ENCODE peak calls at places on chromosomes 3 and 15, in eight cellular contexts. R is psoas muscle; A is esophagus squamous epithelium; Z is adrenal gland; T is CD4-positive, CD25-positive, alpha-beta regulatory T cell; V is PC-9; F is GM23248; L is CD8-positive, alpha-beta memory T cell. U is an unnamed sample.
A peak's percentile ranks its signal among the peaks of the same experiment; 100 is the strongest.

GRCh38 chr3:127065561-127066270 is 82.8 kb downstream of the PLXNA1 start:
- DNase-seq in A (no peak), F (peak; percentile 36), Z (no peak), V (no peak), T (no peak), R (peak; percentile 24), L (peak; percentile 18), U (no peak)

GRCh38 chr15:69315402-69316110 is 16.8 kb downstream of the PAQR5 start:
- DNase-seq in A (no peak), R (no peak), L (no peak), F (no peak), T (no peak), Z (no peak), V (no peak), U (no peak)

GRCh38 chr3:14725015-14725431 is 50.1 kb downstream of the C3orf20 start:
- DNase-seq in T (no peak), A (no peak), V (no peak), R (peak; percentile 42), Z (peak; percentile 12), L (no peak), F (peak; percentile 90), U (no peak)

GRCh38 chr15:69414702-69415161 is 583 bp downstream of the KIF23 start:
- DNase-seq in L (no peak), V (peak; percentile 72), A (no peak), T (peak; percentile 3), R (no peak), F (peak; percentile 95), Z (peak; percentile 43), U (no peak)

GRCh38 chr15:76058714-76059319 is 968 bp upstream of the TMEM266 start:
- DNase-seq in T (no peak), L (no peak), A (no peak), R (no peak), Z (peak; percentile 28), V (no peak), F (peak; percentile 20), U (no peak)

GRCh38 chr15:35545316-35545824 is 595 bp downstream of the DPH6 start:
- DNase-seq in L (no peak), V (peak; percentile 35), T (no peak), Z (peak; percentile 52), R (peak; percentile 25), F (peak; percentile 67), A (no peak), U (peak; percentile 5)

GRCh38 chr15:59284768-59285368 is 78.2 kb downstream of the LDHAL6B start:
- DNase-seq in Z (no peak), V (peak; percentile 75), T (no peak), F (no peak), L (no peak), R (no peak), A (no peak), U (no peak)

GRCh38 chr3:64686446-64686908 is 1.3 kb downstream of the ADAMTS9 start:
- DNase-seq in V (peak; percentile 70), F (peak; percentile 88), Z (peak; percentile 67), L (no peak), T (no peak), R (peak; percentile 40), A (no peak), U (no peak)

GRCh38 chr15:101804941-101805340 is 1.6 kb downstream of the OR4F6 start:
- DNase-seq in A (no peak), F (no peak), R (no peak), V (no peak), L (no peak), Z (no peak), T (no peak), U (no peak)

GRCh38 chr3:189325454-189325853 is 153.7 kb downstream of the TPRG1 start:
- DNase-seq in Z (no peak), T (no peak), F (no peak), A (no peak), V (no peak), R (no peak), L (no peak), U (no peak)

DNA sequence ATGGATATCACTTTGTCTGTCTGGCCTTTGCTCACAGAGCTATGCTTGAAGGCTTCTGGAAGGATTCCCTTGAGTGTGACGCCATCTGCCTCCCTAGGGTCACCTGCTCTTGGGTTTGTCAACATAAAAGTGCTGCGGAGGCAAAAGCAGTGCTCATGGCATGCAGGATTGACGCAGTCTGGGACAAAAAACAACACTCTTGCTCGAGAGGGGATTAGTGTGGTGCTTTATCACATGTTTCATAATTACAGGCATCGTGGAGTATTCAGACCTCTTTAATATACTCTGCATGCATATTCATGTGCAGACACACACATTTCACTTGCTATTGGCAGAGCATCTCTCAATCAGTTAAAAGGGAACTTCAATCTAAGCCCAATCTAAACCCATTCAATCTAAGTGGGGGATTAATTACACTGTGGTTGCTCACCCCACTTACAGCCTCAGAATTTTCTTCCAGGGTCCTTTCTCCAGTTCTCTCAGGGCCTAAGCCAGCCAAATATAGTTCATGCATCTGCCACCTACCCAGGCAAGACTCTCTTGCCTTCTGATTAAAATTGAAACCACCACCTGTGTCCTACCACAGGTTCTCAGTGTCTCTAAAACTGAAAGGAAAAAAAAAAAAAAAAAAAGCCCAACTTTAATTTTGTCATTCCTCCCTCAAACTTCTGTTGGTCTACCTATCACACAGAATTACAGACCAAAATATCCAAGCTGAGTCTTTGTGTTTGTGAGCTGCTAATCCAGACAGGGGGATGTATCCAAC is 75.6 kb downstream of the BFSP2 start:
- DNase-seq in T (peak; percentile 52), L (no peak), R (no peak), V (no peak), Z (no peak), A (no peak), F (no peak), U (no peak)
- H3K27ac ChIP-seq in T (peak overlapping the region; percentile 80), L (no peak overlapping the region), R (no peak overlapping the region), V (no peak overlapping the region), Z (no peak overlapping the region), A (peak overlapping the region; percentile 81), F (no peak overlapping the region), U (no peak overlapping the region)

GRCh38 chr15:26294062-26294689 is 431.0 kb upstream of the ATP10A start:
- DNase-seq in Z (no peak), F (no peak), T (no peak), L (no peak), V (no peak), R (no peak), A (no peak), U (no peak)

GRCh38 chr15:26295331-26295730 is 432.2 kb upstream of the ATP10A start:
- DNase-seq in V (no peak), L (no peak), R (no peak), A (no peak), F (no peak), T (no peak), Z (no peak), U (no peak)

GRCh38 chr15:26298010-26298661 is 435.0 kb upstream of the ATP10A start:
- DNase-seq in R (no peak), V (no peak), T (no peak), A (no peak), F (no peak), Z (no peak), L (no peak), U (no peak)

GRCh38 chr15:26298666-26299065 is 435.5 kb upstream of the ATP10A start:
- DNase-seq in R (no peak), F (peak; percentile 21), L (no peak), V (no peak), Z (no peak), T (no peak), A (no peak), U (no peak)
- H3K9me3 ChIP-seq in R (no peaks in the 10 kb centered on the region), F (no peaks in the 10 kb centered on the region), L (no peaks in the 10 kb centered on the region), V (no peaks in the 10 kb centered on the region), Z (no peaks in the 10 kb centered on the region), T (peaks cover 2% of the 10 kb centered on the region), A (peaks cover 8% of the 10 kb centered on the region), U (no peaks in the 10 kb centered on the region)

DNA sequence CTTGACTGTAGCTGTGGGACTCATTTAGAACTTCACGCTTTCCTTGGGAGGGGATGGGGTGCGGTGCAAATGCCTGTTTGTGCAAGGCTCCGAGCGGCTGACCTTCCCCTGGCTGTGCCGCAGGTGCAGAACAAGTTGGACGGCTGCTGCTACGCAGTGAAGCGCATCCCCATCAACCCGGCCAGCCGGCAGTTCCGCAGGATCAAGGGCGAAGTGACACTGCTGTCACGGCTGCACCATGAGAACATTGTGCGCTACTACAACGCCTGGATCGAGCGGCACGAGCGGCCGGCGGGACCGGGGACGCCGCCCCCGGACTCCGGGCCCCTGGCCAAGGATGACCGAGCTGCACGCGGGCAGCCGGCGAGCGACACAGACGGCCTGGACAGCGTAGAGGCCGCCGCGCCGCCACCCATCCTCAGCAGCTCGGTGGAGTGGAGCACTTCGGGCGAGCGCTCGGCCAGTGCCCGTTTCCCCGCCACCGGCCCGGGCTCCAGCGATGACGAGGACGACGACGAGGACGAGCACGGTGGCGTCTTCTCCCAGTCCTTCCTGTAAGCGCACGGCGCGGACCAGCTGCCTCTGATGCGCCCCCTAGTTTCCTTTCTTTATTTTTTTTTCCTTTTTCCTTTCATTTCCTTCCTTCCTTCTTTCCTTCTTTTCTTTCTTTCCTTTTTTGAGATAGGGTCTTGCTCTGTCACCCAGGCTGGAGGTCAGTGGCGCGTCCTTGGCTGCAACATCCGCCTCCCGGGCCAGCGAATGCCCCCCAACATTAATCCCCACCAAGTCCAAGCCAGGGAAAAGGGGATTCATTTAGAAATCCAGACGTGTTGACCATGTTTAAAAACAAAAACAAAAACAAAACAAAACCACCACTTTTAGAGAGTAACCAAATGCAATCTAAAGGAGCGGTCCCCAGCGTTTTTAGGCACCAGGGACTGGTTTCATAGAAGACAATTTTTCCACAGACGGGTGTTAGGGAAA is 42.7 kb downstream of the EIF2AK4 start:
- DNase-seq in V (no peak), L (no peak), A (no peak), T (no peak), Z (peak; percentile 83), R (peak; percentile 67), F (peak; percentile 87), U (no peak)
- H3K4me3 ChIP-seq in V (no peak overlapping the region), L (no peak overlapping the region), A (peak overlapping the region; percentile 62), T (no peak overlapping the region), Z (no peak overlapping the region), R (peak overlapping the region; percentile 65), F (peak overlapping the region; percentile 71), U (no peak overlapping the region)

GRCh38 chr3:65742914-65743313 is 295.8 kb downstream of the MAGI1 start:
- DNase-seq in A (no peak), L (no peak), F (peak; percentile 46), R (no peak), Z (no peak), V (no peak), T (no peak), U (no peak)

GRCh38 chr3:65749066-65749465 is 289.7 kb downstream of the MAGI1 start:
- DNase-seq in L (no peak), V (no peak), R (no peak), Z (no peak), A (no peak), T (no peak), F (peak; percentile 30), U (no peak)

GRCh38 chr3:65748326-65748725 is 290.4 kb downstream of the MAGI1 start:
- DNase-seq in R (no peak), A (no peak), Z (no peak), L (no peak), T (no peak), V (no peak), F (no peak), U (no peak)

GRCh38 chr3:65745306-65745705 is 293.4 kb downstream of the MAGI1 start:
- DNase-seq in A (no peak), F (no peak), T (no peak), R (no peak), Z (no peak), V (no peak), L (no peak), U (no peak)

DNA sequence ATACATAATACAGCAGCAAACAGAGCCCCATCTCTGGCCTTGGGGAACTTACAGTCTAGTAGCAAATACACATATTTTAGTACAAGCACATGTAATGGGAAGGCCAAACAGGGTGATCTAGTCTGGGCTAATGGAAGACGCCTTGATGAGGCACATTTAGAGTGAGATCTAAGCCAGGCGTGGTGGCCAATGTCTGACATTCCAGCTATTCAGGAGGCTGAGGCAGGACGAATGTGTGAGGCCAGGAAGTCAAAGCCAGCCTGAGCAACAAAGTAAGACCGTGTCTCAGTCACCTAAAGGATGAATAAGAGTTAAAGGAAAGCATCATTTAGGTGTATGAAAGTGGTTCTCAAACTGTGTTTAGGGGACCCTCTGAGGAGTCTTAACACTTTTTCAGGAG is 291.9 kb downstream of the MAGI1 start:
- DNase-seq in L (no peak), V (no peak), Z (no peak), T (no peak), F (no peak), R (no peak), A (no peak), U (no peak)
- H3K27ac ChIP-seq in L (no peak overlapping the region), V (no peak overlapping the region), Z (no peak overlapping the region), T (no peak overlapping the region), F (no peak overlapping the region), R (no peak overlapping the region), A (no peak overlapping the region), U (no peak overlapping the region)

U was measured in CD8-positive, alpha-beta T cell.